ENCODE peak calls at places on chromosome X, in seven cellular contexts. One of them, this sample, is unnamed.

GRCh38 chrX:69032601-69033000 is 132.7 kb downstream of the PJA1 start:
- DNase-seq in H1: no peak
- DNase-seq in IMR-90: peak; percentile 15
- DNase-seq in H9: no peak
- DNase-seq in neuronal stem cell: no peak
- DNase-seq in mesendoderm: peak; percentile 61
- DNase-seq in mesenchymal stem cell: no peak
- DNase-seq in this sample: peak; percentile 87

GRCh38 chrX:109344666-109345065 is 137.2 kb downstream of the GUCY2F start:
- DNase-seq in neuronal stem cell: no peak
- DNase-seq in mesenchymal stem cell: no peak
- DNase-seq in H9: no peak
- DNase-seq in mesendoderm: no peak
- DNase-seq in IMR-90: no peak
- DNase-seq in H1: no peak
- DNase-seq in this sample: no peak

GRCh38 chrX:131789664-131790063 is 233.4 kb upstream of the STK26 start:
- DNase-seq in H1: no peak
- DNase-seq in H9: no peak
- DNase-seq in neuronal stem cell: no peak
- DNase-seq in mesenchymal stem cell: no peak
- DNase-seq in IMR-90: no peak
- DNase-seq in mesendoderm: no peak
- DNase-seq in this sample: no peak

GRCh38 chrX:98357146-98357545 is 1473.4 kb downstream of the RPA4 start:
- DNase-seq in IMR-90: no peak
- DNase-seq in H9: no peak
- DNase-seq in neuronal stem cell: no peak
- DNase-seq in H1: no peak
- DNase-seq in mesenchymal stem cell: no peak
- DNase-seq in mesendoderm: no peak
- DNase-seq in this sample: no peak

GRCh38 chrX:101415180-101416130 is 7.4 kb downstream of the HNRNPH2 start:
- DNase-seq in H9: peak; percentile 31
- DNase-seq in IMR-90: peak; percentile 84
- DNase-seq in mesenchymal stem cell: peak; percentile 85
- DNase-seq in mesendoderm: peak; percentile 80
- DNase-seq in H1: no peak
- DNase-seq in neuronal stem cell: peak; percentile 46
- DNase-seq in this sample: peak; percentile 84

GRCh38 chrX:103831803-103832544 is at the start of gene RAB9B:
- DNase-seq in mesenchymal stem cell: peak; percentile 32
- DNase-seq in H9: peak; percentile 88
- DNase-seq in neuronal stem cell: peak; percentile 33
- DNase-seq in H1: no peak
- DNase-seq in mesendoderm: peak; percentile 66
- DNase-seq in IMR-90: peak; percentile 33
- DNase-seq in this sample: peak; percentile 21

GRCh38 chrX:22748093-22748999 is 251.4 kb upstream of the DDX53 start:
- DNase-seq in IMR-90: peak; percentile 47
- DNase-seq in H9: peak; percentile 53
- DNase-seq in neuronal stem cell: peak; percentile 18
- DNase-seq in mesendoderm: peak; percentile 46
- DNase-seq in mesenchymal stem cell: peak; percentile 42
- DNase-seq in H1: peak; percentile 9
- DNase-seq in this sample: peak; percentile 74

GRCh38 chrX:101485212-101486064 is at the start of gene ARMCX4:
- DNase-seq in mesendoderm: peak; percentile 66
- DNase-seq in neuronal stem cell: peak; percentile 47
- DNase-seq in IMR-90: peak; percentile 62
- DNase-seq in mesenchymal stem cell: peak; percentile 81
- DNase-seq in H1: peak; percentile 41
- DNase-seq in H9: peak; percentile 90
- DNase-seq in this sample: no peak

GRCh38 chrX:42839632-42840031 is 61.7 kb upstream of the PPP1R2C start:
- DNase-seq in mesendoderm: no peak
- DNase-seq in mesenchymal stem cell: no peak
- DNase-seq in IMR-90: no peak
- DNase-seq in H1: no peak
- DNase-seq in neuronal stem cell: no peak
- DNase-seq in H9: no peak
- DNase-seq in this sample: no peak

GRCh38 chrX:107669885-107670628 is 41.7 kb downstream of the PRPS1 start:
- DNase-seq in mesendoderm: no peak
- DNase-seq in neuronal stem cell: no peak
- DNase-seq in H1: no peak
- DNase-seq in IMR-90: no peak
- DNase-seq in H9: no peak
- DNase-seq in mesenchymal stem cell: no peak
- DNase-seq in this sample: no peak

GRCh38 chrX:119478504-119478903 is 10.3 kb downstream of the SLC25A5 start:
- DNase-seq in mesendoderm: no peak
- DNase-seq in IMR-90: no peak
- DNase-seq in mesenchymal stem cell: no peak
- DNase-seq in H9: no peak
- DNase-seq in H1: no peak
- DNase-seq in neuronal stem cell: no peak
- DNase-seq in this sample: no peak

GRCh38 chrX:18906286-18906685 is 77.6 kb downstream of the PHKA2 start:
- DNase-seq in neuronal stem cell: no peak
- DNase-seq in IMR-90: no peak
- DNase-seq in H1: no peak
- DNase-seq in mesenchymal stem cell: no peak
- DNase-seq in mesendoderm: no peak
- DNase-seq in H9: no peak
- DNase-seq in this sample: no peak
- H3K4ac ChIP-seq in neuronal stem cell: no peak overlapping the region
- H3K4ac ChIP-seq in IMR-90: no peak overlapping the region
- H3K4ac ChIP-seq in H1: no peak overlapping the region
- H3K4ac ChIP-seq in mesenchymal stem cell: no peak overlapping the region
- H3K4ac ChIP-seq in mesendoderm: no peak overlapping the region
- H3K4ac ChIP-seq in H9: no peak overlapping the region
- H3K4ac ChIP-seq in this sample: no peak overlapping the region

GRCh38 chrX:15215366-15215765 is 54.5 kb downstream of the ASB9 start:
- DNase-seq in IMR-90: no peak
- DNase-seq in H9: no peak
- DNase-seq in mesendoderm: no peak
- DNase-seq in mesenchymal stem cell: no peak
- DNase-seq in H1: no peak
- DNase-seq in neuronal stem cell: no peak
- DNase-seq in this sample: no peak

GRCh38 chrX:15221321-15221720 is 48.6 kb downstream of the ASB9 start:
- DNase-seq in neuronal stem cell: no peak
- DNase-seq in IMR-90: no peak
- DNase-seq in mesendoderm: peak; percentile 30
- DNase-seq in H1: no peak
- DNase-seq in mesenchymal stem cell: no peak
- DNase-seq in H9: no peak
- DNase-seq in this sample: no peak

GRCh38 chrX:15214614-15215013 is 55.3 kb downstream of the ASB9 start:
- DNase-seq in neuronal stem cell: no peak
- DNase-seq in IMR-90: no peak
- DNase-seq in H1: no peak
- DNase-seq in H9: no peak
- DNase-seq in mesenchymal stem cell: no peak
- DNase-seq in mesendoderm: no peak
- DNase-seq in this sample: no peak

GRCh38 chrX:15216280-15216679 is 53.6 kb downstream of the ASB9 start:
- DNase-seq in H9: no peak
- DNase-seq in mesenchymal stem cell: no peak
- DNase-seq in neuronal stem cell: no peak
- DNase-seq in IMR-90: no peak
- DNase-seq in H1: no peak
- DNase-seq in mesendoderm: no peak
- DNase-seq in this sample: no peak
- H3K4ac ChIP-seq in H9: no peak overlapping the region
- H3K4ac ChIP-seq in mesenchymal stem cell: no peak overlapping the region
- H3K4ac ChIP-seq in neuronal stem cell: no peak overlapping the region
- H3K4ac ChIP-seq in IMR-90: no peak overlapping the region
- H3K4ac ChIP-seq in H1: no peak overlapping the region
- H3K4ac ChIP-seq in mesendoderm: no peak overlapping the region
- H3K4ac ChIP-seq in this sample: no peak overlapping the region

DNA sequence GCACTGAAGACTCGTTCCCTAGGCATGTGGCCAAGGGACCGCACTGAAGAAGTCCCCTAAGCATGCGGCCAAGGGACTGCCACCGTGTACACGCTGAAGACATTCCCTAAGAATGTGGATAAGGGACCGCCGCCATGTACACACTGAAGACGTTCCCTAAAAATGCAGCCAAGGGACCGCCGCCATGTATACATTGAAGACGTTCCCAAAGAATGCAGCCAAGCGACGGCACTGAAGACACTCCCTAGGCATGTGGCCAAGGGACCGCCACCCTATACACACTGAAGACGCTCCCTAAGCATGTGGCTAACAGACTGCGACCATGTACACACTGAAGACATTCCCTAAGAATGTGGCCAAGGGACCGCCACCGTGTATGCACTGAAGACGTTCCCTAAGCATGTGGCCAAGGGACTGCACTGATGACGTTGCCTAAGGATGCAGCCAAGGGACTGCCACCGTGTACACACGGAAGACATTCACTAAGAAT is 31.5 kb downstream of the DHRSX start:
- DNase-seq in neuronal stem cell: no peak
- DNase-seq in H9: no peak
- DNase-seq in IMR-90: no peak
- DNase-seq in H1: no peak
- DNase-seq in mesendoderm: peak; percentile 36
- DNase-seq in mesenchymal stem cell: no peak
- DNase-seq in this sample: no peak
- H3K4ac ChIP-seq in neuronal stem cell: no peak overlapping the region
- H3K4ac ChIP-seq in H9: no peak overlapping the region
- H3K4ac ChIP-seq in IMR-90: no peak overlapping the region
- H3K4ac ChIP-seq in H1: no peak overlapping the region
- H3K4ac ChIP-seq in mesendoderm: no peak overlapping the region
- H3K4ac ChIP-seq in mesenchymal stem cell: no peak overlapping the region
- H3K4ac ChIP-seq in this sample: no peak overlapping the region

DNA sequence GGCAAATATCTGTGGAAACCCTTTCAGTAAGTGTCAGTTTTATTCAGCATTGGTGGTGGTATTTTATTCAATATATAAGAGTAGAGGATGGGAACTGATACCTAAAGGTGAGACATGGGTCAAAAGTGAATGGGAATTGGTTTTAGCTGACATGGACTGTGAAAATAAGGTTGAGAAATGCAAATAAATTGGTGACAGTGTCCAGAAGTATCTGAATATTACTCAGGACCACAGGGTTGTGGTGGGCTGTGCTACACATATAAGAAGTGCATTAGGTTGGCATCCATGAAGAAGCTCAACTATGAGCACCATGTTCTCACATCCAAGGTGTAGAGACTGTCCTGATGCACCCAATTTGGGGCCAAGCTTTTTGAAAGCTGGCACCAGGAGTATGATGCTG is 45.0 kb downstream of the ETDC start:
- DNase-seq in mesenchymal stem cell: no peak
- DNase-seq in H9: no peak
- DNase-seq in neuronal stem cell: no peak
- DNase-seq in H1: no peak
- DNase-seq in IMR-90: no peak
- DNase-seq in mesendoderm: no peak
- DNase-seq in this sample: no peak
- H3K4ac ChIP-seq in mesenchymal stem cell: no peak overlapping the region
- H3K4ac ChIP-seq in H9: no peak overlapping the region
- H3K4ac ChIP-seq in neuronal stem cell: no peak overlapping the region
- H3K4ac ChIP-seq in H1: no peak overlapping the region
- H3K4ac ChIP-seq in IMR-90: no peak overlapping the region
- H3K4ac ChIP-seq in mesendoderm: no peak overlapping the region
- H3K4ac ChIP-seq in this sample: no peak overlapping the region

GRCh38 chrX:53430231-53430630 is 3.9 kb downstream of the HSD17B10 start:
- DNase-seq in mesenchymal stem cell: no peak
- DNase-seq in H1: no peak
- DNase-seq in mesendoderm: no peak
- DNase-seq in neuronal stem cell: no peak
- DNase-seq in H9: no peak
- DNase-seq in IMR-90: no peak
- DNase-seq in this sample: no peak
- H3K4ac ChIP-seq in mesenchymal stem cell: no peak overlapping the region
- H3K4ac ChIP-seq in H1: no peak overlapping the region
- H3K4ac ChIP-seq in mesendoderm: no peak overlapping the region
- H3K4ac ChIP-seq in neuronal stem cell: no peak overlapping the region
- H3K4ac ChIP-seq in H9: no peak overlapping the region
- H3K4ac ChIP-seq in IMR-90: no peak overlapping the region
- H3K4ac ChIP-seq in this sample: no peak overlapping the region